ENCODE peak calls at places on chromosomes 6 and 20, in nine cellular contexts. S is endothelial cell of umbilical vein, U is breast epithelium, B is prostate gland, C is body of pancreas, O is stomach, J is esophagus squamous epithelium, X is uterus, G is Peyer's patch. M is an unnamed sample. For H3K36me3, the result is how much of the 10 kb centered on the place peaks cover.

GRCh38 chr20:50281831-50282591 is 91.4 kb downstream of the CEBPB start:
- DNase-seq in G (no peak), X (no peak), U (no peak), B (no peak), J (no peak), O (no peak), C (no peak), S (no peak), M (no peak)

GRCh38 chr6:144467153-144467762 is 182.1 kb downstream of the UTRN start:
- DNase-seq in J (no peak), B (no peak), U (no peak), S (no peak), G (no peak), X (no peak), C (no peak), O (no peak), M (no peak)

GRCh38 chr20:56989516-56989915 is 276.9 kb downstream of the BMP7 start:
- DNase-seq in U (no peak), G (no peak), B (no peak), X (no peak), O (no peak), C (no peak), J (no peak), S (no peak), M (no peak)

GRCh38 chr20:37702643-37703337 is 9.0 kb downstream of the CTNNBL1 start:
- DNase-seq in S (no peak), J (no peak), O (no peak), C (no peak), G (no peak), U (no peak), X (no peak), B (no peak), M (no peak)

GRCh38 chr6:2877960-2878359 is 25.1 kb downstream of the SERPINB9 start:
- DNase-seq in B (no peak), G (no peak), U (no peak), J (no peak), X (no peak), S (peak), C (no peak), O (no peak), M (no peak)

GRCh38 chr20:31860431-31861345 is 9.6 kb downstream of the DUSP15 start:
- DNase-seq in G (no peak), O (no peak), X (no peak), B (peak), J (no peak), U (peak), C (peak), S (no peak), M (peak)

GRCh38 chr6:143368426-143368825 is 82.1 kb downstream of the ADAT2 start:
- DNase-seq in B (no peak), U (no peak), C (no peak), J (no peak), O (no peak), G (no peak), S (no peak), X (no peak), M (no peak)

GRCh38 chr6:168314948-168315347 is 4.6 kb downstream of the DACT2 start:
- DNase-seq in J (no peak), G (no peak), S (no peak), B (peak), O (no peak), U (no peak), X (no peak), C (no peak), M (no peak)

GRCh38 chr6:11196511-11197174 is 35.8 kb downstream of the NEDD9 start:
- DNase-seq in G (no peak), C (no peak), U (no peak), J (no peak), X (no peak), O (no peak), S (no peak), B (no peak), M (no peak)

GRCh38 chr20:35006531-35006971 is 50.9 kb downstream of the MYH7B start:
- DNase-seq in S (no peak), B (no peak), J (no peak), C (no peak), G (peak), X (peak), O (no peak), U (no peak), M (no peak)

GRCh38 chr6:106882601-106883518 is 91.7 kb downstream of the CD24 start:
- DNase-seq in C (peak), X (no peak), J (no peak), S (no peak), O (no peak), B (no peak), G (no peak), U (no peak), M (no peak)

GRCh38 chr20:3163099-3164042 is 3.7 kb upstream of the FASTKD5 start:
- DNase-seq in J (no peak), X (no peak), S (no peak), C (peak), U (no peak), O (no peak), G (no peak), B (no peak), M (no peak)

GRCh38 chr6:156773935-156774871 is 3.0 kb upstream of the ARID1B start:
- DNase-seq in S (no peak), U (no peak), C (no peak), J (no peak), G (no peak), O (no peak), X (no peak), B (no peak), M (no peak)
- H3K4me3 ChIP-seq in S (no peak), U (no peak), C (no peak), J (no peak), G (no peak), O (no peak), X (peak), B (no peak), M (peak)

DNA sequence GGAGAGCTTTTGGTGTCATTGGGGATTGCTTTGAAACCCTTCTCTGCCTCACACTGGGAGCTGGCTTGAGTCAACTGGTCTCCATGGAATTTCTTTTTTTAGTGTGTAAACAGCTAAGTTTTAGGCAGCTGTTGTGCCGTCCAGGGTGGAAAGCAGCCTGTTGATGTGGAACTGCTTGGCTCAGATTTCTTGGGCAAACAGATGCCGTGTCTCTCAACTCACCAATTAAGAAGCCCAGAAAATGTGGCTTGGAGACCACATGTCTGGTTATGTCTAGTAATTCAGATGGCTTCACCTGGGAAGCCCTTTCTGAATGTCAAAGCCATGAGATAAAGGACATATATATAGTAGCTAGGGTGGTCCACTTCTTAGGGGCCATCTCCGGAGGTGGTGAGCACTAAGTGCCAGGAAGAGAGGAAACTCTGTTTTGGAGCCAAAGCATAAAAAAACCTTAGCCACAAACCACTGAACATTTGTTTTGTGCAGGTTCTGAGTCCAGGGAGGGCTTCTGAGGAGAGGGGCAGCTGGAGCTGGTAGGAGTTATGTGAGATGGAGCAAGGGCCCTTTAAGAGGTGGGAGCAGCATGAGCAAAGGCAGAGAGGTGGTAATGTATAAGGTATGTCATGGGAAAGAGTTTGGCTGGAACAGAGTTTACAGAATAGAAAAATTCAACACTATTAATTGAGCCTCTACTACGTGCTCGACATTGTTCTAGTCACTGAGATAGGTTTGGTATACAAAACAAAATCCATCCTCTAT is 31.2 kb downstream of the SRSF3 start:
- DNase-seq in J (no peak), X (peak), O (peak), C (peak), G (peak), U (no peak), B (no peak), S (no peak), M (no peak)
- TF ChIP-seq POLR2A in J (no peak), X (no peak), O (no peak), C (no peak), G (no peak), U (no peak), B (no peak), S (no peak), M (no peak)

GRCh38 chr6:15510536-15511247 is 152.1 kb downstream of the DTNBP1 start:
- DNase-seq in J (no peak), S (no peak), B (peak), U (no peak), C (no peak), X (no peak), O (no peak), G (no peak), M (no peak)
- H3K36me3 ChIP-seq in J (under half), S (under half), B (under half), U (under half), C (under half), X (under half), O (half or more), G (under half), M (under half)

GRCh38 chr6:122399055-122399347 is 451 bp upstream of the HSF2 start:
- DNase-seq in J (no peak), U (no peak), S (no peak), C (no peak), X (no peak), O (no peak), G (no peak), B (no peak), M (no peak)
- H3K4me3 ChIP-seq in J (peak), U (peak), S (no peak), C (no peak), X (peak), O (peak), G (peak), B (peak), M (peak)

GRCh38 chr6:105209950-105210706 is 30.3 kb upstream of the POPDC3 start:
- DNase-seq in O (no peak), G (no peak), U (no peak), B (no peak), J (no peak), C (no peak), S (peak), X (no peak), M (no peak)

GRCh38 chr6:105204768-105205167 is 25.0 kb upstream of the POPDC3 start:
- DNase-seq in B (no peak), G (no peak), J (no peak), U (no peak), O (no peak), S (no peak), X (no peak), C (no peak), M (no peak)

GRCh38 chr6:105210932-105211531 is 31.2 kb upstream of the POPDC3 start:
- DNase-seq in X (no peak), U (no peak), C (no peak), S (peak), B (no peak), J (no peak), G (no peak), O (no peak), M (no peak)

GRCh38 chr6:105204331-105204730 is 24.5 kb upstream of the POPDC3 start:
- DNase-seq in C (no peak), U (no peak), B (no peak), G (no peak), X (no peak), S (no peak), O (no peak), J (no peak), M (no peak)

DNA sequence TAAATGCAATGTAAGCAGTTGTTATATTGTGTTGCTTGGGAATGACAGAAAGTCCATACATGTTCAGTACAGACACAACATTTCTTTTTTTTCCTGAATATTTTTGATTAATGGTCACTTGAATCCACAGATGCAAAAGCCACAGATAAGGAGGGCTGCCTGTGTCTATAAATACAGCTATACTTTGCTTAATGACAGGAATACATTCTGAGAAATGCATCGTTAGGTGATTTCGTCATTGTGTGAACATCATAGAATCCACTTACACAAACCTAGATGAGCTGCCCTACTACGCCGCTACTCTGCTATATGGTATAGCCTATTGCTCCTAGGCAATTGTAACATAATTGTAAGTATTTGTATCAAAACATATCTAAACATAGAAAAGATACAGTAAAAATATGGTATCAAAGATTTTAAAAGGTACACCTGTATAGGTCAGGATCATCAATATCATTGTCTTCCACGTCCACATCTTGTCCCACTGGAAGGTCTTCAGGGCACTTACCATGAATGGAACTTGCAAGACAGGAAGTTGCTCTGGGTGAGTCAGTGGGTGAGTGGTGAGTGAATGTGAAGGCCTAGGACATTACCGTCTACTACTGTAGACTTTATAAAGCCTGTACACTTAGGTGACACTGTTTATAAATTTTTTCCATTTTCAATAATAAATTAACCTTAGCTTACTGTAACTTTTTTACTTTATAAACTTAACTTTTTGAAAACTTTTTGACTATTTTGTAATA is 27.9 kb upstream of the POPDC3 start:
- DNase-seq in X (no peak), J (no peak), C (no peak), B (no peak), S (peak), U (no peak), O (no peak), G (no peak), M (no peak)
- TF ChIP-seq POLR2A in X (no peak), J (no peak), C (no peak), B (no peak), S (no peak), U (no peak), O (no peak), G (no peak), M (no peak)